ENCODE peak calls at places on chromosomes 5 and 9, in nine cellular contexts. One of them, this sample, is unnamed.

GRCh38 chr9:133777111-133777791 is 39.1 kb upstream of the SARDH start:
- DNase-seq in activated naive CD8-positive, alpha-beta T cell treated with anti-CD3 and anti-CD28 coated beads for 36 hours: no peak
- DNase-seq in NCI-H510A treated with DMSO at 0.1 percent for 48 hours: no peak
- DNase-seq in Caco-2: no peak
- DNase-seq in M059J: no peak
- DNase-seq in RCC 7860: no peak
- DNase-seq in stimulated activated CD8-positive, alpha-beta memory T cell treated with anti-CD3 and anti-CD28 coated beads, Interleukin-2, amount 100 ng/mL, for 48 hours: no peak
- DNase-seq in HuH-7: no peak
- DNase-seq in CD4-positive, alpha-beta T cell: no peak
- DNase-seq in this sample: no peak

GRCh38 chr9:91954841-91955471 is 4.9 kb upstream of the ROR2 start:
- DNase-seq in activated naive CD8-positive, alpha-beta T cell treated with anti-CD3 and anti-CD28 coated beads for 36 hours: peak; percentile 10
- DNase-seq in NCI-H510A treated with DMSO at 0.1 percent for 48 hours: peak; percentile 9
- DNase-seq in Caco-2: peak; percentile 52
- DNase-seq in M059J: peak; percentile 67
- DNase-seq in RCC 7860: peak; percentile 46
- DNase-seq in stimulated activated CD8-positive, alpha-beta memory T cell treated with anti-CD3 and anti-CD28 coated beads, Interleukin-2, amount 100 ng/mL, for 48 hours: no peak
- DNase-seq in HuH-7: peak; percentile 70
- DNase-seq in CD4-positive, alpha-beta T cell: no peak
- DNase-seq in this sample: peak; percentile 49

GRCh38 chr9:138069731-138070456 is 192.3 kb downstream of the CACNA1B start:
- DNase-seq in activated naive CD8-positive, alpha-beta T cell treated with anti-CD3 and anti-CD28 coated beads for 36 hours: no peak
- DNase-seq in NCI-H510A treated with DMSO at 0.1 percent for 48 hours: no peak
- DNase-seq in Caco-2: no peak
- DNase-seq in M059J: no peak
- DNase-seq in RCC 7860: no peak
- DNase-seq in stimulated activated CD8-positive, alpha-beta memory T cell treated with anti-CD3 and anti-CD28 coated beads, Interleukin-2, amount 100 ng/mL, for 48 hours: no peak
- DNase-seq in HuH-7: no peak
- DNase-seq in CD4-positive, alpha-beta T cell: no peak
- DNase-seq in this sample: no peak

GRCh38 chr5:178453224-178453623 is 137.0 kb downstream of the COL23A1 start:
- DNase-seq in activated naive CD8-positive, alpha-beta T cell treated with anti-CD3 and anti-CD28 coated beads for 36 hours: no peak
- DNase-seq in NCI-H510A treated with DMSO at 0.1 percent for 48 hours: no peak
- DNase-seq in Caco-2: no peak
- DNase-seq in M059J: peak; percentile 15
- DNase-seq in RCC 7860: peak; percentile 58
- DNase-seq in stimulated activated CD8-positive, alpha-beta memory T cell treated with anti-CD3 and anti-CD28 coated beads, Interleukin-2, amount 100 ng/mL, for 48 hours: no peak
- DNase-seq in HuH-7: no peak
- DNase-seq in CD4-positive, alpha-beta T cell: no peak
- DNase-seq in this sample: no peak

GRCh38 chr5:134534058-134534725 is 8.7 kb downstream of the JADE2 start:
- DNase-seq in activated naive CD8-positive, alpha-beta T cell treated with anti-CD3 and anti-CD28 coated beads for 36 hours: no peak
- DNase-seq in NCI-H510A treated with DMSO at 0.1 percent for 48 hours: peak; percentile 28
- DNase-seq in Caco-2: no peak
- DNase-seq in M059J: no peak
- DNase-seq in RCC 7860: no peak
- DNase-seq in stimulated activated CD8-positive, alpha-beta memory T cell treated with anti-CD3 and anti-CD28 coated beads, Interleukin-2, amount 100 ng/mL, for 48 hours: no peak
- DNase-seq in HuH-7: no peak
- DNase-seq in CD4-positive, alpha-beta T cell: no peak
- DNase-seq in this sample: no peak

GRCh38 chr5:79792518-79792917 is 102.9 kb downstream of the CMYA5 start:
- DNase-seq in activated naive CD8-positive, alpha-beta T cell treated with anti-CD3 and anti-CD28 coated beads for 36 hours: no peak
- DNase-seq in NCI-H510A treated with DMSO at 0.1 percent for 48 hours: no peak
- DNase-seq in Caco-2: no peak
- DNase-seq in M059J: no peak
- DNase-seq in RCC 7860: no peak
- DNase-seq in stimulated activated CD8-positive, alpha-beta memory T cell treated with anti-CD3 and anti-CD28 coated beads, Interleukin-2, amount 100 ng/mL, for 48 hours: no peak
- DNase-seq in HuH-7: no peak
- DNase-seq in CD4-positive, alpha-beta T cell: no peak
- DNase-seq in this sample: no peak

GRCh38 chr5:31021181-31021624 is 172.3 kb upstream of the CDH6 start:
- DNase-seq in activated naive CD8-positive, alpha-beta T cell treated with anti-CD3 and anti-CD28 coated beads for 36 hours: no peak
- DNase-seq in NCI-H510A treated with DMSO at 0.1 percent for 48 hours: no peak
- DNase-seq in Caco-2: peak; percentile 49
- DNase-seq in M059J: peak; percentile 32
- DNase-seq in RCC 7860: peak; percentile 99
- DNase-seq in stimulated activated CD8-positive, alpha-beta memory T cell treated with anti-CD3 and anti-CD28 coated beads, Interleukin-2, amount 100 ng/mL, for 48 hours: no peak
- DNase-seq in HuH-7: no peak
- DNase-seq in CD4-positive, alpha-beta T cell: no peak
- DNase-seq in this sample: no peak

GRCh38 chr5:36756089-36756488 is 120.5 kb upstream of the NIPBL start:
- DNase-seq in activated naive CD8-positive, alpha-beta T cell treated with anti-CD3 and anti-CD28 coated beads for 36 hours: no peak
- DNase-seq in NCI-H510A treated with DMSO at 0.1 percent for 48 hours: no peak
- DNase-seq in Caco-2: no peak
- DNase-seq in M059J: no peak
- DNase-seq in RCC 7860: no peak
- DNase-seq in stimulated activated CD8-positive, alpha-beta memory T cell treated with anti-CD3 and anti-CD28 coated beads, Interleukin-2, amount 100 ng/mL, for 48 hours: no peak
- DNase-seq in HuH-7: no peak
- DNase-seq in CD4-positive, alpha-beta T cell: no peak
- DNase-seq in this sample: no peak

GRCh38 chr9:96418920-96419690 is 935 bp upstream of the ZNF367 start:
- DNase-seq in activated naive CD8-positive, alpha-beta T cell treated with anti-CD3 and anti-CD28 coated beads for 36 hours: peak; percentile 76
- DNase-seq in NCI-H510A treated with DMSO at 0.1 percent for 48 hours: peak; percentile 79
- DNase-seq in Caco-2: peak; percentile 76
- DNase-seq in M059J: peak; percentile 85
- DNase-seq in RCC 7860: peak; percentile 89
- DNase-seq in stimulated activated CD8-positive, alpha-beta memory T cell treated with anti-CD3 and anti-CD28 coated beads, Interleukin-2, amount 100 ng/mL, for 48 hours: peak; percentile 55
- DNase-seq in HuH-7: peak; percentile 52
- DNase-seq in CD4-positive, alpha-beta T cell: peak; percentile 54
- DNase-seq in this sample: peak; percentile 74

GRCh38 chr9:23444658-23445057 is 381.4 kb downstream of the ELAVL2 start:
- DNase-seq in activated naive CD8-positive, alpha-beta T cell treated with anti-CD3 and anti-CD28 coated beads for 36 hours: no peak
- DNase-seq in NCI-H510A treated with DMSO at 0.1 percent for 48 hours: no peak
- DNase-seq in Caco-2: no peak
- DNase-seq in M059J: no peak
- DNase-seq in RCC 7860: no peak
- DNase-seq in stimulated activated CD8-positive, alpha-beta memory T cell treated with anti-CD3 and anti-CD28 coated beads, Interleukin-2, amount 100 ng/mL, for 48 hours: no peak
- DNase-seq in HuH-7: no peak
- DNase-seq in CD4-positive, alpha-beta T cell: no peak
- DNase-seq in this sample: no peak

GRCh38 chr5:172403191-172403794 is 51.0 kb downstream of the SH3PXD2B start:
- DNase-seq in activated naive CD8-positive, alpha-beta T cell treated with anti-CD3 and anti-CD28 coated beads for 36 hours: no peak
- DNase-seq in NCI-H510A treated with DMSO at 0.1 percent for 48 hours: no peak
- DNase-seq in Caco-2: no peak
- DNase-seq in M059J: no peak
- DNase-seq in RCC 7860: no peak
- DNase-seq in stimulated activated CD8-positive, alpha-beta memory T cell treated with anti-CD3 and anti-CD28 coated beads, Interleukin-2, amount 100 ng/mL, for 48 hours: no peak
- DNase-seq in HuH-7: no peak
- DNase-seq in CD4-positive, alpha-beta T cell: no peak
- DNase-seq in this sample: no peak

GRCh38 chr5:139835656-139836055 is 40.0 kb downstream of the PSD2 start:
- DNase-seq in activated naive CD8-positive, alpha-beta T cell treated with anti-CD3 and anti-CD28 coated beads for 36 hours: no peak
- DNase-seq in NCI-H510A treated with DMSO at 0.1 percent for 48 hours: no peak
- DNase-seq in Caco-2: peak; percentile 31
- DNase-seq in M059J: no peak
- DNase-seq in RCC 7860: no peak
- DNase-seq in stimulated activated CD8-positive, alpha-beta memory T cell treated with anti-CD3 and anti-CD28 coated beads, Interleukin-2, amount 100 ng/mL, for 48 hours: no peak
- DNase-seq in HuH-7: no peak
- DNase-seq in CD4-positive, alpha-beta T cell: no peak
- DNase-seq in this sample: no peak

GRCh38 chr9:6549106-6549505 is 96.4 kb downstream of the GLDC start:
- DNase-seq in activated naive CD8-positive, alpha-beta T cell treated with anti-CD3 and anti-CD28 coated beads for 36 hours: no peak
- DNase-seq in NCI-H510A treated with DMSO at 0.1 percent for 48 hours: peak; percentile 51
- DNase-seq in Caco-2: no peak
- DNase-seq in M059J: no peak
- DNase-seq in RCC 7860: no peak
- DNase-seq in stimulated activated CD8-positive, alpha-beta memory T cell treated with anti-CD3 and anti-CD28 coated beads, Interleukin-2, amount 100 ng/mL, for 48 hours: no peak
- DNase-seq in HuH-7: no peak
- DNase-seq in CD4-positive, alpha-beta T cell: no peak
- DNase-seq in this sample: no peak

GRCh38 chr5:169980418-169981053 is at the start of gene INSYN2B:
- DNase-seq in activated naive CD8-positive, alpha-beta T cell treated with anti-CD3 and anti-CD28 coated beads for 36 hours: no peak
- DNase-seq in NCI-H510A treated with DMSO at 0.1 percent for 48 hours: peak; percentile 72
- DNase-seq in Caco-2: peak; percentile 70
- DNase-seq in M059J: peak; percentile 90
- DNase-seq in RCC 7860: peak; percentile 80
- DNase-seq in stimulated activated CD8-positive, alpha-beta memory T cell treated with anti-CD3 and anti-CD28 coated beads, Interleukin-2, amount 100 ng/mL, for 48 hours: peak; percentile 7
- DNase-seq in HuH-7: peak; percentile 28
- DNase-seq in CD4-positive, alpha-beta T cell: no peak
- DNase-seq in this sample: peak; percentile 94

GRCh38 chr9:70883056-70883455 is 238.4 kb downstream of the TRPM3 start:
- DNase-seq in activated naive CD8-positive, alpha-beta T cell treated with anti-CD3 and anti-CD28 coated beads for 36 hours: no peak
- DNase-seq in NCI-H510A treated with DMSO at 0.1 percent for 48 hours: no peak
- DNase-seq in Caco-2: no peak
- DNase-seq in M059J: peak; percentile 43
- DNase-seq in RCC 7860: peak; percentile 61
- DNase-seq in stimulated activated CD8-positive, alpha-beta memory T cell treated with anti-CD3 and anti-CD28 coated beads, Interleukin-2, amount 100 ng/mL, for 48 hours: no peak
- DNase-seq in HuH-7: no peak
- DNase-seq in CD4-positive, alpha-beta T cell: no peak
- DNase-seq in this sample: no peak

GRCh38 chr9:98142182-98142924 is 23.3 kb upstream of the TRIM14 start:
- DNase-seq in activated naive CD8-positive, alpha-beta T cell treated with anti-CD3 and anti-CD28 coated beads for 36 hours: no peak
- DNase-seq in NCI-H510A treated with DMSO at 0.1 percent for 48 hours: no peak
- DNase-seq in Caco-2: peak; percentile 78
- DNase-seq in M059J: peak; percentile 87
- DNase-seq in RCC 7860: no peak
- DNase-seq in stimulated activated CD8-positive, alpha-beta memory T cell treated with anti-CD3 and anti-CD28 coated beads, Interleukin-2, amount 100 ng/mL, for 48 hours: no peak
- DNase-seq in HuH-7: peak; percentile 57
- DNase-seq in CD4-positive, alpha-beta T cell: no peak
- DNase-seq in this sample: peak; percentile 12

GRCh38 chr5:101679816-101680215 is 616.3 kb downstream of the SLCO4C1 start:
- DNase-seq in activated naive CD8-positive, alpha-beta T cell treated with anti-CD3 and anti-CD28 coated beads for 36 hours: no peak
- DNase-seq in NCI-H510A treated with DMSO at 0.1 percent for 48 hours: no peak
- DNase-seq in Caco-2: no peak
- DNase-seq in M059J: peak; percentile 38
- DNase-seq in RCC 7860: no peak
- DNase-seq in stimulated activated CD8-positive, alpha-beta memory T cell treated with anti-CD3 and anti-CD28 coated beads, Interleukin-2, amount 100 ng/mL, for 48 hours: no peak
- DNase-seq in HuH-7: no peak
- DNase-seq in CD4-positive, alpha-beta T cell: no peak
- DNase-seq in this sample: no peak

GRCh38 chr9:108039012-108039411 is 549.4 kb upstream of the KLF4 start:
- DNase-seq in activated naive CD8-positive, alpha-beta T cell treated with anti-CD3 and anti-CD28 coated beads for 36 hours: no peak
- DNase-seq in NCI-H510A treated with DMSO at 0.1 percent for 48 hours: no peak
- DNase-seq in Caco-2: no peak
- DNase-seq in M059J: no peak
- DNase-seq in RCC 7860: no peak
- DNase-seq in stimulated activated CD8-positive, alpha-beta memory T cell treated with anti-CD3 and anti-CD28 coated beads, Interleukin-2, amount 100 ng/mL, for 48 hours: no peak
- DNase-seq in HuH-7: no peak
- DNase-seq in CD4-positive, alpha-beta T cell: no peak
- DNase-seq in this sample: no peak

GRCh38 chr5:5810461-5810860 is 388.0 kb downstream of the ICE1 start:
- DNase-seq in activated naive CD8-positive, alpha-beta T cell treated with anti-CD3 and anti-CD28 coated beads for 36 hours: no peak
- DNase-seq in NCI-H510A treated with DMSO at 0.1 percent for 48 hours: no peak
- DNase-seq in Caco-2: no peak
- DNase-seq in M059J: no peak
- DNase-seq in RCC 7860: no peak
- DNase-seq in stimulated activated CD8-positive, alpha-beta memory T cell treated with anti-CD3 and anti-CD28 coated beads, Interleukin-2, amount 100 ng/mL, for 48 hours: no peak
- DNase-seq in HuH-7: no peak
- DNase-seq in CD4-positive, alpha-beta T cell: no peak
- DNase-seq in this sample: no peak

GRCh38 chr5:39470021-39470420 is 45.2 kb upstream of the DAB2 start:
- DNase-seq in activated naive CD8-positive, alpha-beta T cell treated with anti-CD3 and anti-CD28 coated beads for 36 hours: no peak
- DNase-seq in NCI-H510A treated with DMSO at 0.1 percent for 48 hours: no peak
- DNase-seq in Caco-2: no peak
- DNase-seq in M059J: no peak
- DNase-seq in RCC 7860: no peak
- DNase-seq in stimulated activated CD8-positive, alpha-beta memory T cell treated with anti-CD3 and anti-CD28 coated beads, Interleukin-2, amount 100 ng/mL, for 48 hours: no peak
- DNase-seq in HuH-7: no peak
- DNase-seq in CD4-positive, alpha-beta T cell: no peak
- DNase-seq in this sample: no peak

GRCh38 chr5:67065237-67065636 is 131.4 kb downstream of the CD180 start:
- DNase-seq in activated naive CD8-positive, alpha-beta T cell treated with anti-CD3 and anti-CD28 coated beads for 36 hours: peak; percentile 1
- DNase-seq in NCI-H510A treated with DMSO at 0.1 percent for 48 hours: peak; percentile 17
- DNase-seq in Caco-2: no peak
- DNase-seq in M059J: no peak
- DNase-seq in RCC 7860: no peak
- DNase-seq in stimulated activated CD8-positive, alpha-beta memory T cell treated with anti-CD3 and anti-CD28 coated beads, Interleukin-2, amount 100 ng/mL, for 48 hours: peak; percentile 21
- DNase-seq in HuH-7: no peak
- DNase-seq in CD4-positive, alpha-beta T cell: no peak
- DNase-seq in this sample: no peak

GRCh38 chr9:86614871-86615849 is 260.9 kb upstream of the TUT7 start:
- DNase-seq in activated naive CD8-positive, alpha-beta T cell treated with anti-CD3 and anti-CD28 coated beads for 36 hours: no peak
- DNase-seq in NCI-H510A treated with DMSO at 0.1 percent for 48 hours: no peak
- DNase-seq in Caco-2: peak; percentile 37
- DNase-seq in M059J: peak; percentile 40
- DNase-seq in RCC 7860: no peak
- DNase-seq in stimulated activated CD8-positive, alpha-beta memory T cell treated with anti-CD3 and anti-CD28 coated beads, Interleukin-2, amount 100 ng/mL, for 48 hours: no peak
- DNase-seq in HuH-7: peak; percentile 6
- DNase-seq in CD4-positive, alpha-beta T cell: no peak
- DNase-seq in this sample: no peak

GRCh38 chr9:121698627-121699270 is 47.3 kb downstream of the DAB2IP start:
- DNase-seq in activated naive CD8-positive, alpha-beta T cell treated with anti-CD3 and anti-CD28 coated beads for 36 hours: peak; percentile 19
- DNase-seq in NCI-H510A treated with DMSO at 0.1 percent for 48 hours: no peak
- DNase-seq in Caco-2: no peak
- DNase-seq in M059J: no peak
- DNase-seq in RCC 7860: no peak
- DNase-seq in stimulated activated CD8-positive, alpha-beta memory T cell treated with anti-CD3 and anti-CD28 coated beads, Interleukin-2, amount 100 ng/mL, for 48 hours: no peak
- DNase-seq in HuH-7: no peak
- DNase-seq in CD4-positive, alpha-beta T cell: no peak
- DNase-seq in this sample: peak; percentile 47

GRCh38 chr5:68991279-68991678 is 102.5 kb upstream of the SLC30A5 start:
- DNase-seq in activated naive CD8-positive, alpha-beta T cell treated with anti-CD3 and anti-CD28 coated beads for 36 hours: no peak
- DNase-seq in NCI-H510A treated with DMSO at 0.1 percent for 48 hours: no peak
- DNase-seq in Caco-2: no peak
- DNase-seq in M059J: no peak
- DNase-seq in RCC 7860: no peak
- DNase-seq in stimulated activated CD8-positive, alpha-beta memory T cell treated with anti-CD3 and anti-CD28 coated beads, Interleukin-2, amount 100 ng/mL, for 48 hours: no peak
- DNase-seq in HuH-7: no peak
- DNase-seq in CD4-positive, alpha-beta T cell: no peak
- DNase-seq in this sample: no peak

This sample was measured in dermis blood vessel endothelial cell.